ENCODE peak calls at places on chromosomes 13 and 19, in eight cellular contexts. O is CD8-positive, alpha-beta T cell; K is heart left ventricle; N is heart right ventricle; D is right lobe of liver; F is fibroblast of lung; T is A673; U is cardiac muscle cell. Y is an unnamed sample. For H3K4me1, the result is how much of the 10 kb centered on the place peaks cover.

GRCh38 chr19:16896913-16897571 is 8.2 kb downstream of the F2RL3 start:
- DNase-seq in O (peak), K (peak), N (peak), D (peak), F (peak), T (peak), U (peak), Y (peak)

GRCh38 chr19:6126335-6126974 is 9.0 kb upstream of the ACSBG2 start:
- DNase-seq in O (no peak), K (no peak), N (no peak), D (no peak), F (peak), T (peak), U (peak), Y (no peak)

GRCh38 chr13:46288570-46289259 is 77.0 kb downstream of the LRRC63 start:
- DNase-seq in O (no peak), K (no peak), N (no peak), D (no peak), F (peak), T (peak), U (peak), Y (no peak)

GRCh38 chr13:113763961-113764792 is 5.2 kb downstream of the TMEM255B start:
- DNase-seq in O (no peak), K (no peak), N (no peak), D (no peak), F (no peak), T (no peak), U (no peak), Y (no peak)

GRCh38 chr19:18101268-18101667 is 3.7 kb downstream of the MAST3 start:
- DNase-seq in O (no peak), K (no peak), N (no peak), D (peak), F (no peak), T (no peak), U (no peak), Y (no peak)

GRCh38 chr19:18292810-18293641 is 11.6 kb upstream of the JUND start:
- DNase-seq in O (peak), K (peak), N (peak), D (peak), F (peak), T (peak), U (peak), Y (peak)

GRCh38 chr19:42634409-42635232 is 39.9 kb upstream of the CEACAM8 start:
- DNase-seq in O (no peak), K (no peak), N (no peak), D (no peak), F (peak), T (peak), U (peak), Y (no peak)

GRCh38 chr19:29909545-29909944 is 32.5 kb upstream of the URI1 start:
- DNase-seq in O (no peak), K (no peak), N (no peak), D (no peak), F (no peak), T (no peak), U (no peak), Y (no peak)

GRCh38 chr13:64675256-64675892 is 2554.8 kb downstream of the PCDH9 start:
- DNase-seq in O (no peak), K (no peak), N (no peak), D (no peak), F (peak), T (no peak), U (peak), Y (no peak)

GRCh38 chr13:41310963-41311606 is at the start of gene NAA16:
- DNase-seq in O (peak), K (peak), N (peak), D (peak), F (peak), T (peak), U (peak), Y (peak)

DNA sequence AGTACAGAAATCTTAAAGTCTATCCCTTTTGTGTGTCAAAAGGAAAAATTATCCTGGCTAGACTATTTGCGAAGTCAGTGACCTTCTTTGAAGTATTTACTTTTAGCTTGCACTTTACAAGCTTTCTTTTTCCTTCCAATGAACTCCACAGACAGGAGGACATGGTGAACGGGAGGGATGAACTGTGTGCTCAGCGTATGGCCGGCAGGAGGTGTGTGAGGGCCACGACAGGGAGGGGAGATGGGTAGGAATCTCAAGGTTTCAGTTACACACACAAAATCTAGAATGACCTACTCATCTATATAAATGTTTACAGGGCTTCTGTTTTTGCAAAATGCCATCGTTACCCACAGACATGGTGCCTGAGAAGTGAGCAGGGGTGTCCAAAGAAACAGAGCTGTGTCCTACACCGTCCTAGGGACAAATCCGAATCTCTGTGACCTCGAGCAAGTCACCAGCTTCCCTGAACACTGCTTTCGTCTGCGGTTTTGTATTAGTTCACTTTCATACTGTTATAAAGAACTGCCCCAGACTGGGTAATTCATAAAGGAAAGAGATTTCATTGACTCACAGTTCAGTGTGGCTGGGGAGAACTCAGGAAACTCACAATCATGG is 537.2 kb downstream of the LIG4 start:
- DNase-seq in O (no peak), K (no peak), N (no peak), D (no peak), F (peak), T (no peak), U (no peak), Y (no peak)
- TF ChIP-seq CTCF in O (no peak), K (no peak), N (no peak), D (no peak), F (peak), T (no peak), U (no peak), Y (no peak)

GRCh38 chr13:30234763-30235162 is 72.6 kb downstream of the KATNAL1 start:
- DNase-seq in O (no peak), K (no peak), N (no peak), D (no peak), F (no peak), T (peak), U (peak), Y (no peak)

GRCh38 chr13:30241537-30241936 is 65.8 kb downstream of the KATNAL1 start:
- DNase-seq in O (no peak), K (no peak), N (peak), D (no peak), F (no peak), T (no peak), U (peak), Y (no peak)

GRCh38 chr13:30235206-30235605 is 72.1 kb downstream of the KATNAL1 start:
- DNase-seq in O (no peak), K (no peak), N (no peak), D (no peak), F (peak), T (peak), U (peak), Y (no peak)

DNA sequence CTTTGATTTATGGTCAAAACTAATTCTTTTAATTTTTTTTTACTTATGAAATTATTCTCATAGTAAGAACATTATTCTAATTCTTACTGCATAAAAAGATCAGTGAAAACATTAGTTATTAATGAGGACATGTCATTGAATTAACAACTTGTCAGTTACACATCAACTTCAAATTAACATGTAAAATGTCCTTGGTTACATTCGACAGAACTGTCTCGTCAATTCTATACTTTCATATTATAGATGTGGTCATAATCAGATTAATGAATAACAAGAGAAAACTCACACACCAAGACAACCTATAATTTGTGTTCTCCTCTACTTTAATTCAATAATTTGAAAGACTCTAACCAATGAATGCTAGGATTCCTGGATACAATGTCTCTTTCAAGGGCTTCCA is 66.7 kb downstream of the KATNAL1 start:
- DNase-seq in O (no peak), K (no peak), N (no peak), D (no peak), F (no peak), T (no peak), U (no peak), Y (no peak)
- H3K27ac ChIP-seq in O (no peak), K (no peak), N (no peak), D (no peak), F (no peak), T (no peak), U (no peak), Y (no peak)

DNA sequence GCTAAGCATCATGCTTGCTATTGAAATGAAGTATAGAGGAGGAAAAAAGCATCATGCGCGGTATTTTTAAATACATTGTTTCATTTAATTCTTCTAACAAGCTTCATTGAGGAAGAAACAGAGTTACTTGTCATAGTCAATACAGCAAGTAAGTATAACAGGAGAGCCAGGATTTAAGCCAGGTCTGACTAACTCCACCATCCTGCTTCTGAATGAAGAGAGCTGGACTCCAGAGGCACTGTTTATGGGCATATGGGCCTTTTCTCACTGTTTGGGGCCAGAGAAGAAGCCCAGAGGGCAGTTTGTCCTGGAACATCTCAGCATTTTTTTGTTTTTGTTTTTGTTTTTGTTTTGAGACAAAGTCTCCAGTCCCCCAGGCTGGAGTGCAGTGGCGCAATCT is 7.9 kb downstream of the SAMD4B start:
- DNase-seq in O (no peak), K (no peak), N (no peak), D (no peak), F (no peak), T (no peak), U (no peak), Y (no peak)
- H3K4me1 ChIP-seq in O (under half), K (under half), N (under half), D (under half), F (under half), T (under half), U (under half), Y (under half)

DNA sequence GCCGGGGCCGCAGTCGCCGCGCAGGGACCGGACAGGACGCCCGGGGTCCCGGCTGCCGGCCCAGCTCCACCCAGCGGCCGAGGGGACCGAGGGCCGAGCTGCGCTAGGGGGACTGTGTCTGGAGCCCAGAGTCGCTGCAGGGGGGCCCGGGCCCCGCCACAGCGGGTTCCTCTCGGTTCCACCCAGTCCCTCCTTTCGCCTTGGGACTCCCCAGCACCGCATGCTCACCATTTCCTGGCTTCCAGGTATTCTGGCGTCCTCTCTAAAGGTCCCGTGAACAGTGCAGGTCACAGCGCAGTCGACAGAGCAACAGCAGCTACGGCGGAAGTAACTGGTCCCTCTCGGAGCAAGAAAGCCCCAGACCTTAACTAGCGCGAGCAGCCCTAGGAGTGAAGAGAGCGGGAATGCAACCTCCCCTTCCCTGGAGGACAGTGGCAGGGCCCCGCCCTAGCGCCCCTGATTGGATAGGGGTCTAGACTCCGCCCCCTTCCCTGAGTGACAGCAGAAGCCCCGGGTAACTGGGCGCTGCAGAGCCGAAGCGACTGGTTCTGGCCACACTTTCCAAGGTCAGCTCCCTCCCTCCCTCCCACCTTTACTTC is at the start of gene ZNF878:
- DNase-seq in O (peak), K (peak), N (peak), D (peak), F (peak), T (peak), U (peak), Y (peak)
- TF ChIP-seq CTCF in O (no peak), K (peak), N (peak), D (no peak), F (no peak), T (peak), U (peak), Y (no peak)

GRCh38 chr19:35310811-35311465 is 18.0 kb upstream of the CD22 start:
- DNase-seq in O (no peak), K (no peak), N (no peak), D (no peak), F (no peak), T (no peak), U (no peak), Y (no peak)
- H3K27ac ChIP-seq in O (no peak), K (no peak), N (no peak), D (no peak), F (no peak), T (no peak), U (peak), Y (no peak)

GRCh38 chr19:46347985-46348384 is 1.1 kb downstream of the PPP5C start:
- DNase-seq in O (no peak), K (no peak), N (no peak), D (no peak), F (no peak), T (no peak), U (peak), Y (no peak)
- H3K4me1 ChIP-seq in O (half or more), K (half or more), N (half or more), D (under half), F (under half), T (under half), U (under half), Y (half or more)

GRCh38 chr13:51913421-51914136 is 51.8 kb downstream of the CCDC70 start:
- DNase-seq in O (no peak), K (no peak), N (peak), D (no peak), F (no peak), T (no peak), U (no peak), Y (no peak)
- TF ChIP-seq CTCF in O (no peak), K (peak), N (no peak), D (no peak), F (peak), T (no peak), U (peak), Y (no peak)